ENCODE peak calls at places on chromosomes 4 and X, in nine cellular contexts. H is T-cell, Z is cortex of kidney, Y is hepatic stellate cell, U is sciatic nerve, D is foreskin keratinocyte, M is AG09319, A is NCI-H2081, Q is skeletal muscle cell. V is an unnamed sample.

GRCh38 chr4:180150818-180151217 is 2092.4 kb upstream of the TENM3 start:
- DNase-seq in D (no peak), A (peak), Y (no peak), U (no peak), H (no peak), Z (no peak), Q (no peak), M (no peak), V (no peak)

GRCh38 chr4:25677943-25678342 is 22.3 kb downstream of the SLC34A2 start:
- DNase-seq in M (no peak), H (no peak), Q (no peak), Y (no peak), A (no peak), D (no peak), Z (no peak), U (no peak), V (no peak)

GRCh38 chr4:109798866-109799265 is 2.9 kb downstream of the CFI start:
- DNase-seq in U (no peak), Y (no peak), M (no peak), A (no peak), Q (no peak), H (no peak), Z (no peak), D (no peak), V (no peak)

GRCh38 chr4:183823394-183823793 is 81.7 kb upstream of the STOX2 start:
- DNase-seq in D (peak), A (no peak), U (no peak), M (no peak), H (no peak), Y (peak), Z (no peak), Q (peak), V (no peak)

GRCh38 chr4:112550728-112551127 is 34.7 kb upstream of the NEUROG2 start:
- DNase-seq in Y (no peak), D (no peak), Q (peak), M (no peak), H (no peak), U (no peak), Z (no peak), A (no peak), V (peak)

GRCh38 chrX:2404816-2405215 is 96.0 kb downstream of the DHRSX start:
- DNase-seq in A (no peak), H (no peak), U (no peak), Z (no peak), Y (no peak), Q (no peak), D (no peak), M (no peak), V (no peak)

GRCh38 chr4:10380695-10381094 is 76.5 kb downstream of the ZNF518B start:
- DNase-seq in Q (no peak), U (no peak), Y (no peak), H (no peak), Z (no peak), A (no peak), D (no peak), M (no peak), V (no peak)

GRCh38 chr4:89312066-89312465 is 4.5 kb upstream of the GPRIN3 start:
- DNase-seq in Z (no peak), A (no peak), M (no peak), Q (no peak), H (no peak), U (no peak), Y (no peak), D (no peak), V (no peak)

GRCh38 chr4:88609387-88609786 is 17.1 kb downstream of the HERC3 start:
- DNase-seq in D (peak), Y (no peak), A (no peak), U (no peak), M (no peak), Z (no peak), H (no peak), Q (no peak), V (no peak)

GRCh38 chrX:149286940-149287349 is 218.2 kb downstream of the IDS start:
- DNase-seq in Z (no peak), Q (peak), M (no peak), H (peak), D (no peak), Y (peak), U (no peak), A (no peak), V (no peak)

GRCh38 chr4:110527156-110527555 is 51.2 kb downstream of the ENPEP start:
- DNase-seq in U (no peak), M (no peak), Y (no peak), D (no peak), H (no peak), Q (no peak), Z (no peak), A (no peak), V (no peak)

GRCh38 chr4:41426523-41426922 is 111.4 kb upstream of the LIMCH1 start:
- DNase-seq in D (no peak), Z (no peak), Y (no peak), Q (no peak), A (no peak), U (no peak), M (no peak), H (no peak), V (no peak)

GRCh38 chrX:122972604-122973003 is 211.5 kb upstream of the GRIA3 start:
- DNase-seq in U (no peak), Z (no peak), Q (no peak), D (no peak), A (no peak), M (no peak), Y (no peak), H (no peak), V (no peak)

GRCh38 chrX:129540068-129540653 is at the start of gene OCRL:
- DNase-seq in Y (peak), M (no peak), D (peak), U (peak), Q (no peak), A (peak), H (peak), Z (no peak), V (no peak)

GRCh38 chrX:40644821-40645358 is 2.5 kb downstream of the CXorf38 start:
- DNase-seq in H (peak), Z (no peak), Y (peak), M (peak), A (no peak), Q (no peak), U (peak), D (no peak), V (peak)

GRCh38 chr4:154152546-154152945 is 339.1 kb downstream of the DCHS2 start:
- DNase-seq in M (no peak), Z (no peak), Q (no peak), H (no peak), Y (no peak), D (no peak), U (no peak), A (no peak), V (no peak)

GRCh38 chrX:9241427-9241826 is 207.5 kb upstream of the FAM9B start:
- DNase-seq in H (no peak), M (no peak), D (no peak), A (no peak), Y (no peak), Q (no peak), U (no peak), Z (no peak), V (no peak)

GRCh38 chr4:42360158-42360557 is 37.1 kb upstream of the SHISA3 start:
- DNase-seq in U (no peak), H (no peak), D (no peak), Q (no peak), Z (no peak), Y (no peak), M (no peak), A (no peak), V (no peak)

GRCh38 chr4:108053281-108053701 is 63.6 kb downstream of the HADH start:
- DNase-seq in D (no peak), Z (no peak), M (no peak), Q (no peak), Y (no peak), H (no peak), A (no peak), U (no peak), V (no peak)

GRCh38 chr4:4717692-4718091 is 141.8 kb upstream of the MSX1 start:
- DNase-seq in A (no peak), D (peak), U (no peak), Y (no peak), H (no peak), Z (no peak), M (no peak), Q (no peak), V (no peak)

GRCh38 chr4:137310593-137311490 is 221.5 kb downstream of the PCDH18 start:
- DNase-seq in A (no peak), M (peak), D (peak), Y (peak), Q (peak), Z (no peak), H (no peak), U (no peak), V (peak)